ENCODE peak calls at places on chromosomes 4 and X, in six cellular contexts. W is upper lobe of left lung, A is GM12865, U is upper lobe of right lung, F is sigmoid colon, S is MCF 10A. K is an unnamed sample.

GRCh38 chrX:63686878-63687714 is 97.9 kb downstream of the ARHGEF9 start:
- DNase-seq in W (no peak), A (peak; percentile 28), U (no peak), F (no peak), S (peak; percentile 56), K (no peak)

GRCh38 chr4:166153539-166153938 is 280.5 kb downstream of the TLL1 start:
- DNase-seq in W (no peak), A (no peak), U (no peak), F (no peak), S (no peak), K (no peak)

GRCh38 chrX:8433296-8434094 is 31.1 kb upstream of the VCX3B start:
- DNase-seq in W (no peak), A (no peak), U (no peak), F (no peak), S (peak; percentile 40), K (no peak)

GRCh38 chrX:85994228-85994627 is 53.1 kb downstream of the CHM start:
- DNase-seq in W (no peak), A (no peak), U (no peak), F (no peak), S (no peak), K (no peak)

GRCh38 chrX:108399427-108400165 is 38.6 kb downstream of the COL4A6 start:
- DNase-seq in W (no peak), A (no peak), U (no peak), F (no peak), S (peak; percentile 90), K (no peak)

GRCh38 chr4:87824352-87824751 is 8.4 kb upstream of the MEPE start:
- DNase-seq in W (no peak), A (no peak), U (no peak), F (no peak), S (no peak), K (no peak)

GRCh38 chrX:132488819-132489255 is at the start of gene MBNL3:
- DNase-seq in W (peak; percentile 89), A (peak; percentile 82), U (peak; percentile 78), F (peak; percentile 64), S (peak; percentile 64), K (peak; percentile 61)

GRCh38 chrX:123731258-123731986 is 1.4 kb downstream of the THOC2 start:
- DNase-seq in W (no peak), A (peak; percentile 14), U (peak; percentile 66), F (no peak), S (peak; percentile 11), K (no peak)

GRCh38 chrX:133958997-133959688 is 26.3 kb downstream of the GPC3 start:
- DNase-seq in W (no peak), A (no peak), U (no peak), F (no peak), S (peak; percentile 4), K (no peak)

GRCh38 chr4:20839957-20840356 is 139.7 kb downstream of the PACRGL start:
- DNase-seq in W (no peak), A (no peak), U (no peak), F (no peak), S (peak; percentile 53), K (no peak)

GRCh38 chrX:150482537-150483217 is 85.7 kb upstream of the MTM1 start:
- DNase-seq in W (no peak), A (peak; percentile 24), U (no peak), F (no peak), S (peak; percentile 85), K (no peak)

GRCh38 chrX:136250191-136251041 is 784 bp downstream of the MAP7D3 start:
- DNase-seq in W (peak; percentile 82), A (peak; percentile 8), U (no peak), F (no peak), S (no peak), K (no peak)

GRCh38 chr4:102036619-102037376 is 246.3 kb downstream of the BANK1 start:
- DNase-seq in W (no peak), A (no peak), U (no peak), F (no peak), S (no peak), K (no peak)

GRCh38 chrX:120453985-120454384 is 15.1 kb downstream of the LAMP2 start:
- DNase-seq in W (no peak), A (no peak), U (no peak), F (no peak), S (peak; percentile 40), K (no peak)

GRCh38 chr4:18440527-18441215 is 419.1 kb upstream of the LCORL start:
- DNase-seq in W (no peak), A (no peak), U (no peak), F (no peak), S (no peak), K (no peak)

GRCh38 chrX:74420194-74421035 is 878 bp upstream of the SLC16A2 start:
- DNase-seq in W (peak; percentile 88), A (no peak), U (peak; percentile 79), F (peak; percentile 89), S (peak; percentile 60), K (peak; percentile 72)

GRCh38 chr4:111977419-111977965 is 167.8 kb upstream of the FAM241A start:
- DNase-seq in W (no peak), A (no peak), U (no peak), F (no peak), S (no peak), K (no peak)

GRCh38 chr4:1172228-1172851 is at the start of gene SPON2:
- DNase-seq in W (peak; percentile 91), A (no peak), U (peak; percentile 73), F (peak; percentile 79), S (no peak), K (no peak)

GRCh38 chr4:90007494-90008167 is 113.0 kb downstream of the MMRN1 start:
- DNase-seq in W (no peak), A (no peak), U (peak; percentile 39), F (no peak), S (no peak), K (no peak)

GRCh38 chr4:26075588-26075987 is 161.6 kb downstream of the SMIM20 start:
- DNase-seq in W (no peak), A (no peak), U (no peak), F (no peak), S (no peak), K (no peak)

GRCh38 chr4:7381221-7381889 is 53.4 kb downstream of the PSAPL1 start:
- DNase-seq in W (no peak), A (no peak), U (peak; percentile 44), F (peak; percentile 50), S (peak; percentile 25), K (no peak)

GRCh38 chr4:118741456-118741855 is 56.3 kb downstream of the METTL14 start:
- DNase-seq in W (no peak), A (no peak), U (no peak), F (no peak), S (no peak), K (no peak)
- TF ChIP-seq CTCF in W (no peak), A (no peak), U (no peak), F (no peak), S (no peak), K (no peak)

GRCh38 chrX:48513670-48514069 is 4.9 kb downstream of the PORCN start:
- DNase-seq in W (no peak), A (no peak), U (no peak), F (no peak), S (no peak), K (no peak)

GRCh38 chrX:48509245-48509590 is 426 bp downstream of the PORCN start:
- DNase-seq in W (no peak), A (peak; percentile 10), U (no peak), F (no peak), S (no peak), K (no peak)

GRCh38 chrX:48512371-48512935 is 3.7 kb downstream of the PORCN start:
- DNase-seq in W (no peak), A (no peak), U (no peak), F (no peak), S (no peak), K (no peak)

GRCh38 chrX:48509619-48510018 is 827 bp downstream of the PORCN start:
- DNase-seq in W (no peak), A (peak; percentile 3), U (no peak), F (no peak), S (no peak), K (no peak)

DNA sequence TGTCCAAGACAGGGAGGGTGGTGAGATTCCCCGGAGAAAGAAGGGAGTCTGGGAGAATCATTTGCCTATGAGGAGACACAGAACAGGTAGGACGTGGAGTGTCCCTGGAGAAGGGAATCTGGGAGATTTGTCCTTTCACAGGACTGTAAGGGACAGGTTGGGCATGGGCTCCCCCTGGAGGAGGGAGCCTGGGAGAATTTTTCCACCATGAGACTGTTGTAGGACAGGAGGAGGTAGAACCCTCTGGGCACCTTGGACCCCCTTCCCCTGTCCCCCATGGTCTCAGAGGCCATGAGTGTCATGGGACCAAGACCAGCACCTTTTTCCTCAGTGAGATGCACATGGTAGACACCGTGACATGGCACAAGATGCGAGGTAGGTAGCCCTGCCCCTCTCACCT is 2.8 kb downstream of the PORCN start:
- DNase-seq in W (no peak), A (no peak), U (no peak), F (no peak), S (no peak), K (no peak)
- TF ChIP-seq CTCF in W (no peak), A (no peak), U (no peak), F (no peak), S (no peak), K (no peak)

GRCh38 chr4:113173865-113174264 is 124.4 kb downstream of the ANK2 start:
- DNase-seq in W (no peak), A (no peak), U (no peak), F (no peak), S (no peak), K (no peak)
- TF ChIP-seq CTCF in W (no peak), A (no peak), U (no peak), F (no peak), S (no peak), K (no peak)

DNA sequence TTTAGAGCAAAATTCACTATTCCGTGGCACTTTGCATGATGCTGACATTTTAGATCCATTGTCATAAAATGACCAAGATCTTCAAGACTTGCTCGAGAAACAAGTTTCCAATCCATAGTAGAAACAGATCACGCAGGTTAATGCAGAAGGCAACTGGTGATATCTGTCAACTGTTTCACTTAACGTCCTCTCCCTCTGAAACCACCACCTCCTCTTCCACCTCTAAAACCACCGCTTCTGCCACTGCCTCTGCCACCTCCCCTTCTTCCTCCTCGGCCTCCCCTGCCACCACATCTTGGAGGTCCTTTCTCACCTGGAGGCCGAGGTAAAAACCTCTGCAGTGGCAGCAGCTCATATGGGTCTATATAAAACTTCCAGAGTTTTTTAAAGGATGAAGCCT is 84.6 kb upstream of the IRF2 start:
- DNase-seq in W (no peak), A (no peak), U (no peak), F (no peak), S (no peak), K (no peak)
- TF ChIP-seq CTCF in W (no peak), A (no peak), U (no peak), F (no peak), S (no peak), K (no peak)

GRCh38 chr4:10074767-10075105 is 41.9 kb downstream of the WDR1 start:
- DNase-seq in W (no peak), A (peak; percentile 9), U (no peak), F (peak; percentile 45), S (peak; percentile 68), K (no peak)
- TF ChIP-seq CTCF in W (no peak), A (peak; percentile 24), U (peak; percentile 29), F (no peak), S (peak; percentile 39), K (no peak)

GRCh38 chrX:152915541-152916241 is 17.8 kb downstream of the ZNF185 start:
- DNase-seq in W (no peak), A (peak; percentile 45), U (no peak), F (no peak), S (peak; percentile 29), K (no peak)
- TF ChIP-seq CTCF in W (peak; percentile 49), A (peak; percentile 71), U (peak; percentile 45), F (no peak), S (peak; percentile 32), K (no peak)

K was measured in right atrium auricular region.